ENCODE peak calls at places on chromosomes 12 and 14, in ten cellular contexts. I, D, G, B, V, H, J, Z, M and U are unnamed samples.

GRCh38 chr12:24418157-24418556 is 468.7 kb upstream of the SOX5 start:
- DNase-seq in V (no peak), Z (peak; percentile 10), B (no peak), I (no peak), M (no peak), J (no peak), D (peak; percentile 19), H (no peak), G (no peak), U (no peak)

GRCh38 chr14:28767239-28767850 is 758 bp downstream of the FOXG1 start:
- DNase-seq in Z (no peak), B (peak; percentile 60), V (no peak), D (no peak), M (no peak), J (no peak), G (no peak), H (no peak), I (no peak), U (no peak)

GRCh38 chr12:95322335-95322734 is 104.7 kb downstream of the VEZT start:
- DNase-seq in J (no peak), I (no peak), Z (peak; percentile 82), D (peak; percentile 37), H (no peak), M (no peak), B (no peak), G (no peak), V (no peak), U (no peak)

GRCh38 chr14:84303140-84303539 is 1226.8 kb upstream of the FLRT2 start:
- DNase-seq in D (no peak), M (no peak), Z (no peak), I (no peak), H (no peak), G (no peak), B (no peak), J (no peak), V (peak; percentile 24), U (no peak)

GRCh38 chr14:49992901-49993335 is 100.0 kb downstream of the ARF6 start:
- DNase-seq in D (peak; percentile 72), G (no peak), B (no peak), V (no peak), M (peak; percentile 58), J (no peak), Z (peak; percentile 90), H (no peak), I (no peak), U (no peak)

GRCh38 chr12:75177997-75178396 is 31.6 kb downstream of the KCNC2 start:
- DNase-seq in Z (peak; percentile 92), J (no peak), B (no peak), D (peak; percentile 86), H (no peak), V (no peak), G (no peak), M (peak; percentile 70), I (no peak), U (no peak)

GRCh38 chr12:62731378-62731710 is 203.6 kb downstream of the PPM1H start:
- DNase-seq in V (no peak), H (no peak), M (no peak), D (no peak), Z (no peak), B (no peak), G (no peak), I (no peak), J (no peak), U (no peak)

GRCh38 chr12:24049771-24050170 is 100.3 kb upstream of the SOX5 start:
- DNase-seq in G (no peak), B (no peak), Z (no peak), H (no peak), M (no peak), V (no peak), J (no peak), I (no peak), D (peak; percentile 84), U (no peak)

GRCh38 chr12:6792522-6793201 is 3.3 kb downstream of the CD4 start:
- DNase-seq in J (no peak), G (no peak), Z (no peak), B (no peak), D (no peak), V (peak; percentile 30), H (no peak), I (no peak), M (peak; percentile 13), U (no peak)

GRCh38 chr12:49664591-49665146 is 41.3 kb downstream of the PRPF40B start:
- DNase-seq in G (no peak), V (no peak), D (no peak), M (no peak), Z (no peak), H (no peak), J (peak; percentile 83), I (peak; percentile 24), B (no peak), U (peak; percentile 84)

GRCh38 chr14:90600619-90601018 is 203.8 kb downstream of the CALM1 start:
- DNase-seq in Z (no peak), D (no peak), H (no peak), B (no peak), G (no peak), V (no peak), I (no peak), J (no peak), M (no peak), U (no peak)
- H3K4me3 ChIP-seq in Z (no peak overlapping the region), D (no peak overlapping the region), H (no peak overlapping the region), B (no peak overlapping the region), G (no peak overlapping the region), V (no peak overlapping the region), I (no peak overlapping the region), J (no peak overlapping the region), M (no peak overlapping the region), U (no peak overlapping the region)

DNA sequence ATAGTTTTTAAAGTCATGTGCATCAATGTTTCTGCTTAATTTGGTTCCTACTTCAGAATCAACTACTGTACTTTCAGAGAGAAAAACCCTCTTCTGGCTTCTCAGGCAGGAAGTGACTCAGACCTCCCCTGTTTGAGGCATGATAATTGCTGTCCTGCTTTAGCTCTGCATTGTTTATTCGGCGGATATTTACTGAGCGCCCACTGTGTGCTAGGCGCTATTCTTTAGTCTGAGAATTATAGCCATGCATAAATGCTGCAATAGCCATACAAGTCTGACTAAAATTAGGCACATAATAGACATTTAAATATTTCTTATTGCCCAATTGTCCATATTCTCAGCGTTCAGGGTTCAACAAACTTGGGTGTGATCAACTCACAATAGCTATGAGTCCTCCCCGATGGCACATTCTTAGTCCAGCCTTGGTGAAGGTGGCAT is 6.1 kb upstream of the AMIGO2 start:
- DNase-seq in D (peak; percentile 79), G (no peak), Z (peak; percentile 51), H (no peak), B (peak; percentile 71), M (peak; percentile 77), V (no peak), J (peak; percentile 94), I (no peak), U (peak; percentile 35)
- H3K4me3 ChIP-seq in D (no peak overlapping the region), G (no peak overlapping the region), Z (no peak overlapping the region), H (no peak overlapping the region), B (no peak overlapping the region), M (no peak overlapping the region), V (no peak overlapping the region), J (no peak overlapping the region), I (no peak overlapping the region), U (no peak overlapping the region)

GRCh38 chr12:26044592-26044991 is 80.2 kb downstream of the BHLHE41 start:
- DNase-seq in J (no peak), H (no peak), D (no peak), M (no peak), G (no peak), I (no peak), V (no peak), Z (no peak), B (no peak), U (no peak)

GRCh38 chr12:26044007-26044394 is 80.8 kb downstream of the BHLHE41 start:
- DNase-seq in Z (peak; percentile 45), I (no peak), J (no peak), H (no peak), B (no peak), V (no peak), G (no peak), M (peak; percentile 36), D (no peak), U (no peak)

GRCh38 chr12:26046203-26046602 is 78.6 kb downstream of the BHLHE41 start:
- DNase-seq in H (no peak), M (no peak), G (no peak), I (no peak), J (no peak), V (no peak), Z (no peak), B (no peak), D (no peak), U (no peak)

GRCh38 chr12:26042645-26043044 is 82.2 kb downstream of the BHLHE41 start:
- DNase-seq in J (no peak), M (no peak), D (no peak), G (no peak), Z (no peak), B (no peak), H (no peak), I (no peak), V (no peak), U (no peak)

GRCh38 chr12:26043139-26044006 is 81.5 kb downstream of the BHLHE41 start:
- DNase-seq in B (no peak), D (no peak), V (no peak), G (no peak), J (peak; percentile 30), Z (no peak), I (no peak), H (no peak), M (no peak), U (no peak)
- H3K4me3 ChIP-seq in B (no peak overlapping the region), D (no peak overlapping the region), V (no peak overlapping the region), G (no peak overlapping the region), J (no peak overlapping the region), Z (no peak overlapping the region), I (no peak overlapping the region), H (no peak overlapping the region), M (no peak overlapping the region), U (no peak overlapping the region)

GRCh38 chr12:28938056-28938455 is 211.0 kb upstream of the FAR2 start:
- DNase-seq in G (no peak), H (no peak), J (no peak), M (no peak), D (no peak), I (no peak), V (no peak), Z (no peak), B (no peak), U (no peak)

GRCh38 chr12:28936221-28936620 is 212.9 kb upstream of the FAR2 start:
- DNase-seq in Z (no peak), M (no peak), H (no peak), V (no peak), J (no peak), I (no peak), D (no peak), B (no peak), G (no peak), U (no peak)

GRCh38 chr12:28938581-28939301 is 210.3 kb upstream of the FAR2 start:
- DNase-seq in H (no peak), G (no peak), D (no peak), I (no peak), J (no peak), B (no peak), Z (no peak), M (no peak), V (no peak), U (no peak)

GRCh38 chr12:28937196-28937595 is 211.9 kb upstream of the FAR2 start:
- DNase-seq in D (peak; percentile 88), M (peak; percentile 39), Z (peak; percentile 26), V (no peak), B (peak; percentile 56), H (no peak), I (no peak), J (peak; percentile 80), G (no peak), U (no peak)

DNA sequence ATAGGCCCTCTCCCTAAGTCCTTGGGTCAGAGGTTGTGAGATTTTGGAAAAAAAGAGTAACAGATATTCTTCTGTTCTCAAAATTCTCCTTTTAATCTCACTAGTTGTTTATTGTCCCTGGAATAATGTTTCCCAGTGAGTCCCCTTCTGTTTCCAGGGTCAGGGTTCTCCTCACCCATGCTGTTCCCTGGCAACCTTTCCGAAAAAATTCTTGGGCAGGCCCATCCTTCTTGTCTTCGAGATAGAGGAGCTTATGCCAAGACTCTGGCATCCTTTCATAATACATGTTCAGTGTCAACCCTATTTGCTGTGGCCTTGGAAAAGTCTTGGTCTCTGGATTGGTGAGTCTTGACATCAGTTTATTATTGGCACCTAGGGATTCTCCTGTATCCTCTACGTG is 212.4 kb upstream of the FAR2 start:
- DNase-seq in B (no peak), G (no peak), H (no peak), D (no peak), I (no peak), Z (no peak), J (no peak), V (no peak), M (no peak), U (no peak)
- H3K4me3 ChIP-seq in B (no peak overlapping the region), G (no peak overlapping the region), H (no peak overlapping the region), D (no peak overlapping the region), I (no peak overlapping the region), Z (no peak overlapping the region), J (no peak overlapping the region), V (no peak overlapping the region), M (no peak overlapping the region), U (no peak overlapping the region)